ENCODE peak calls at places on chromosomes 7 and 10, in four cellular contexts. R, M, K and S are unnamed samples.

GRCh38 chr10:103814626-103815370 is 40.6 kb downstream of the SH3PXD2A start:
- DNase-seq in K (no peak), R (peak; percentile 53), M (no peak), S (no peak)

GRCh38 chr7:149459540-149460433 is 1.1 kb downstream of the ZNF777 start:
- DNase-seq in R (peak; percentile 47), K (peak; percentile 25), M (peak; percentile 17), S (no peak)

GRCh38 chr7:130144632-130145171 is 60.5 kb downstream of the TMEM209 start:
- DNase-seq in R (no peak), K (peak; percentile 95), M (peak; percentile 29), S (peak; percentile 51)

GRCh38 chr7:157955383-157955999 is 618.7 kb downstream of the DNAJB6 start:
- DNase-seq in R (no peak), M (no peak), K (no peak), S (no peak)

GRCh38 chr7:142483659-142484317 is 225.9 kb upstream of the PRSS58 start:
- DNase-seq in M (no peak), R (no peak), K (no peak), S (no peak)

GRCh38 chr10:27771231-27771630 is 25.6 kb upstream of the MKX start:
- DNase-seq in R (no peak), M (no peak), K (no peak), S (no peak)

GRCh38 chr10:122341141-122341810 is 33.2 kb upstream of the PLEKHA1 start:
- DNase-seq in M (no peak), R (no peak), K (peak; percentile 89), S (no peak)

GRCh38 chr7:11934766-11935165 is 102.8 kb upstream of the THSD7A start:
- DNase-seq in K (no peak), R (no peak), M (no peak), S (no peak)

GRCh38 chr7:156608176-156608478 is 32.4 kb upstream of the RNF32 start:
- DNase-seq in M (no peak), R (no peak), K (no peak), S (no peak)

GRCh38 chr10:72564596-72564995 is 61.3 kb downstream of the MICU1 start:
- DNase-seq in M (no peak), R (no peak), K (peak; percentile 76), S (peak; percentile 39)

GRCh38 chr7:81574723-81575326 is 195.0 kb downstream of the HGF start:
- DNase-seq in M (no peak), K (peak; percentile 89), R (no peak), S (no peak)

GRCh38 chr7:5177060-5177459 is 13.0 kb upstream of the WIPI2 start:
- DNase-seq in R (no peak), K (peak; percentile 81), M (no peak), S (no peak)

GRCh38 chr10:100894589-100895294 is 18.0 kb upstream of the SLF2 start:
- DNase-seq in R (no peak), K (no peak), M (no peak), S (no peak)

GRCh38 chr7:135791543-135792120 is 43.0 kb upstream of the FAM180A start:
- DNase-seq in K (no peak), R (no peak), M (no peak), S (no peak)

GRCh38 chr10:6052247-6053221 is 9.6 kb downstream of the IL2RA start:
- DNase-seq in K (no peak), M (no peak), R (no peak), S (no peak)

GRCh38 chr10:1153253-1153763 is 97.1 kb downstream of the WDR37 start:
- DNase-seq in M (no peak), K (no peak), R (no peak), S (no peak)

GRCh38 chr7:69996132-69996531 is 397.9 kb downstream of the AUTS2 start:
- DNase-seq in M (no peak), K (no peak), R (no peak), S (no peak)

GRCh38 chr10:54800677-54801480 is at the start of gene PCDH15:
- DNase-seq in K (peak; percentile 66), M (peak; percentile 6), R (peak; percentile 57), S (no peak)

GRCh38 chr7:117045927-117046710 is 92.8 kb downstream of the ST7 start:
- DNase-seq in M (no peak), K (no peak), R (no peak), S (no peak)

GRCh38 chr10:86357676-86358075 is 8.9 kb downstream of the GRID1 start:
- DNase-seq in R (no peak), M (no peak), K (no peak), S (no peak)

GRCh38 chr10:91495402-91495801 is 85.3 kb downstream of the HECTD2 start:
- DNase-seq in M (no peak), K (no peak), R (no peak), S (no peak)

GRCh38 chr7:105003275-105003674 is 10.7 kb upstream of the KMT2E start:
- DNase-seq in K (peak; percentile 86), M (no peak), R (peak; percentile 63), S (no peak)

GRCh38 chr10:3472705-3473078 is 300.1 kb upstream of the PITRM1 start:
- DNase-seq in R (no peak), M (no peak), K (peak; percentile 74), S (no peak)

GRCh38 chr7:45683556-45684148 is 109.5 kb downstream of the ADCY1 start:
- DNase-seq in R (no peak), K (no peak), M (no peak), S (no peak)

GRCh38 chr10:68499544-68499943 is 27.8 kb upstream of the DNA2 start:
- DNase-seq in M (no peak), K (no peak), R (no peak), S (no peak)